ENCODE peak calls at places on chromosomes 13 and 19, in four cellular contexts. B is mammary epithelial cell, N is heart right ventricle, A is WERI-Rb-1. Y is an unnamed sample.

GRCh38 chr19:48659768-48660167 is 13.0 kb downstream of the NTN5 start:
- DNase-seq in B (peak), N (no peak), A (no peak), Y (no peak)

GRCh38 chr19:33280351-33280921 is 21.9 kb downstream of the CEBPA start:
- DNase-seq in B (no peak), N (no peak), A (no peak), Y (no peak)

GRCh38 chr13:21330126-21330861 is 128.8 kb downstream of the ZDHHC20 start:
- DNase-seq in B (no peak), N (no peak), A (no peak), Y (no peak)

GRCh38 chr19:584240-585001 is 5.3 kb upstream of the HCN2 start:
- DNase-seq in B (no peak), N (peak), A (peak), Y (no peak)

GRCh38 chr19:507286-508203 is at the start of gene TPGS1:
- DNase-seq in B (peak), N (peak), A (peak), Y (peak)

GRCh38 chr19:1401138-1401888 is at the start of gene GAMT:
- DNase-seq in B (no peak), N (peak), A (peak), Y (peak)

GRCh38 chr19:15869109-15869555 is 28.7 kb downstream of the CYP4F2 start:
- DNase-seq in B (peak), N (no peak), A (peak), Y (no peak)

GRCh38 chr19:29285187-29285687 is 72.3 kb upstream of the UQCRFS1 start:
- DNase-seq in B (no peak), N (no peak), A (no peak), Y (no peak)

GRCh38 chr13:101397742-101398141 is 18.6 kb downstream of the NALCN start:
- DNase-seq in B (peak), N (no peak), A (no peak), Y (no peak)

GRCh38 chr19:42323852-42324654 is 1.4 kb upstream of the MEGF8 start:
- DNase-seq in B (no peak), N (no peak), A (no peak), Y (no peak)

GRCh38 chr13:73421310-73421912 is 362.6 kb downstream of the KLF5 start:
- DNase-seq in B (peak), N (no peak), A (no peak), Y (no peak)

GRCh38 chr13:40994581-40995230 is 24.4 kb downstream of the ELF1 start:
- DNase-seq in B (peak), N (no peak), A (no peak), Y (no peak)

GRCh38 chr19:21101511-21102242 is 19.7 kb downstream of the ZNF714 start:
- DNase-seq in B (peak), N (no peak), A (no peak), Y (no peak)

GRCh38 chr13:41610426-41610825 is 153.1 kb downstream of the RGCC start:
- DNase-seq in B (peak), N (peak), A (no peak), Y (peak)

GRCh38 chr19:31979362-31979761 is 366.0 kb upstream of the ZNF507 start:
- DNase-seq in B (no peak), N (no peak), A (no peak), Y (no peak)

GRCh38 chr13:100922599-100922998 is 248.0 kb upstream of the TMTC4 start:
- DNase-seq in B (no peak), N (no peak), A (no peak), Y (no peak)

GRCh38 chr13:84962141-84962750 is 837.0 kb downstream of the SLITRK6 start:
- DNase-seq in B (no peak), N (no peak), A (no peak), Y (peak)

GRCh38 chr13:85828094-85828684 is 29.0 kb upstream of the SLITRK6 start:
- DNase-seq in B (no peak), N (no peak), A (no peak), Y (no peak)

GRCh38 chr13:89925107-89925506 is 1422.4 kb upstream of the MIR17HG start:
- DNase-seq in B (peak), N (no peak), A (peak), Y (no peak)

GRCh38 chr19:1929051-1929742 is 11.8 kb upstream of the CSNK1G2 start:
- DNase-seq in B (peak), N (peak), A (peak), Y (peak)

GRCh38 chr19:2446390-2446789 is 10.4 kb downstream of the LMNB2 start:
- DNase-seq in B (no peak), N (no peak), A (peak), Y (no peak)

GRCh38 chr13:83065136-83065535 is 817.1 kb downstream of the SLITRK1 start:
- DNase-seq in B (peak), N (no peak), A (no peak), Y (no peak)

GRCh38 chr13:20536992-20537391 is 11.3 kb upstream of the CRYL1 start:
- DNase-seq in B (no peak), N (no peak), A (no peak), Y (no peak)

GRCh38 chr13:23512762-23513395 is 57.3 kb upstream of the TNFRSF19 start:
- DNase-seq in B (no peak), N (no peak), A (no peak), Y (no peak)
- TF ChIP-seq CTCF in B (no peak), N (no peak), A (no peak), Y (peak)

DNA sequence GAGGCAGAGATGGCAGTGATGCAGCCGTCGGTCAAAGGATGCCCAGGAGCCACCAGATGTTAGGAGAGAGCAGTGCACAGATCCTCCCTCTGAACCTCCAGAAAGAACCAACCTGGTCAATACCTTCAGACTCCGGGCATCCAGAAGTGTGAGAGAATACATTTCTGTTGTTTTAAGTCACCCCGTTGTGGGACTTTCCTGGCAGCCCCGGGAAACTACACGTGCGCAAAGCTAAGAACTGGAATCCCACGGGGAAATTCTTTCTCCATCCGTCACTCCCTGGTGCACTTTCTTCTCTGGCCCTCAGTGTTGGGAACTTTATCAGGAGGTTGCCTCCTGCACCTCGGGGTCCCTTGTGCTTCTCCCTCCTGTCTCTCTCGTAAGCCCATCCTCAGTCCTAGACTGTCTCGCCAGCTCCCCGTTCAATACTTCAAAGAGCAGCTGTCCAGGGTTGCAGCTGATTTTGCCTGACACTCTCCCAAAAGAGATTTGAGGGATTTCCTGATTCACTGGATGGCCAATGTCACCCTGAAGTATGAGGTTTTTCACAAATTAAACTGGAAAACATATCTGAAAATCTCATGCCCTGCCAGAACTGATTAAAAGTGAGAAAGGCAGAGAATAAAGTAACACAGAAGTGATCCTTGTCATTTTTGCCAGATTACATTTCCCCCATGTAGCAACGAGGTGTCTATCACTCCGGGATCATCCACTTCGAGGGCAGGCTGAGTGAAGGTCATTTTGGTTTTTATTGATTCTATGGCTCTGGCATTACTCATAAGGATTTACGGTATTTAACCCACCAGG is 136.8 kb downstream of the DCT start:
- DNase-seq in B (no peak), N (no peak), A (no peak), Y (no peak)
- H3K27ac ChIP-seq in B (no peak), N (no peak), A (peak), Y (no peak)

GRCh38 chr13:26255717-26256277 is 1.9 kb downstream of the CDK8 start:
- DNase-seq in B (no peak), N (no peak), A (no peak), Y (no peak)
- TF ChIP-seq CTCF in B (peak), N (peak), A (no peak), Y (no peak)

GRCh38 chr19:19067276-19068072 is 3.7 kb downstream of the SLC25A42 start:
- DNase-seq in B (no peak), N (no peak), A (no peak), Y (peak)
- H3K27ac ChIP-seq in B (no peak), N (no peak), A (no peak), Y (no peak)

DNA sequence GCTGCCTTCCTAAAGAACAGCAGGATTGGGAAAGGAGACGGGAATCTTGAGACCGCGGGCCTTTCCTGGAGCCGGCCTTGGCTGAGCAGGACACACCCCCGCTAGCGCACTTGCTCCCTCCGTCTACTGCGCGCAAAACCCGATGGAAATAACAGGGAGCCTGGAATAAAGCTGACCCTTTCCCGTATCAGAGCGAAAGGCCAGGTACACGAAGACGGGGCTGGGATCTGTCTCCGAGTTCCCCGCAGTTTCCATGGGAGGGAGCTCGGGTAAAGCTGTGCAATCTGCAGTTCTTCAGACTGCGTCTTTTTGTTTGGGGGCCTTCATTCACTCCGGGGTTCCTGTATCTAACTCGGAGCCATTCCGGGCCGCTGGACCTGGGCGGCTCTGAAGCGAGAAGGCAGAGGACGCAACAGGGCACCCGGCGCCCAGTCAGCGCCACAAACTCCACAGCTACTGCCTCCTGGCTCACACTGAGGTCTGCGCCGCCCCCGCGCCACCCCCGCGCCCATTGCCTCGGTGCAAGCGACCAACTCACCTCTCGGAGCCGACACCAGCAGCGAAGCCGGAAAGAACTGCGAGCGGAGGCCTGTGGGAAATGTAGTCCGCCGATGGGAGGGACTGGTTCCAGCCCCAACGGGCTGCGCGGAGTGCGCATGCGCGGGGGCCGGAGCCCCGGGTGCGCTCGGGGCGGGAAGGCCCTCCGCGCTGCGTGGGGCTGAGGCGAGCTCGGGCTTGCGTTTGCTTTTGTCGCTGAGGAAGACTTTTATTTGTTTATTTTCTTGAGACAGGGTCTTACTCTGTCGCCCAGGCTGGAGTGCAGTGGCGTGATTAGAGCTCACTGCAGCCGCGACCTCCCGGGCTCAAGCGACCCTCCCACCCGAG is at the start of gene ZFP14:
- DNase-seq in B (peak), N (peak), A (peak), Y (peak)
- TF ChIP-seq CTCF in B (peak), N (peak), A (peak), Y (no peak)

DNA sequence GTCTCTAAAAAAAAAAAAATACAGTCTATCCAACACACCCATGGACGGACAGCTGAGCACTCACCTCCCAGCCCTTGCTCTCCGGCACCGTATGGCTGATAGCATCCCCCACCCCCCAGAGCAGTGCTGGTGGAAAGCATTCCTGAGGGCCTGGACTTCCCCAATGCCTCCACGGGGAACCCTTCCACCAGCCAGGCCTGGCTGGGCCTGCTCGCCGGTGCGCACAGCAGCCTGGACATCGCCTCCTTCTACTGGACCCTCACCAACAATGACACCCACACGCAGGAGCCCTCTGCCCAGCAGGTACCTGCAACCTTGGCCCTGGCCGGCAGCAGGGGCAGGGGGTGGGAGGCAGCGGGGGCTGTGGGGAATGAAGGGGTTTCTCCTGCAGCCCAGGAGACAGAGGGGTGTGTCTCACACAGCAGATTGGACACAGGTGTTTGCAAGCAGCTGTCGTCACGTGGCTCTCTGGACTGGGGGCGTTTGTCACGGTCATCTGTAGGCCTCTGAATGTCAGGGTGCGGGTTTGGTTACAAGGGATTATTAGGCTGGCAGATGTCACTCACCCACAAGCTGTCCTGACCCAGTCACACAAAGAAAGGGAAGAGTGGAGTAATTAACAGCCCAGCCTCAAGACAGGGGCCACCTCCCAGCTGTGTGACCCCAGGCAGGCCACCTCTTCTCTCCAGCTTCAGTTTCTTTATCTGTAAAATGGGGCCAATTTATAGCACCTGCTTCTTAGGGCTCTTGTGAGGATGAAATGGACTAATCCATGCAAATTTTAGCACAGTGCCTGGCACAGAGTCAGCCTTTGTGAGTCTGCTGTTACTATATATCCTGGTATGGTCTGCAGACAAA is 19.3 kb downstream of the PLD3 start:
- DNase-seq in B (no peak), N (no peak), A (peak), Y (no peak)
- H3K27ac ChIP-seq in B (no peak), N (no peak), A (peak), Y (no peak)

Y was measured in heart left ventricle.